ENCODE peak calls at places on chromosomes 1 and 21, in four cellular contexts. F is bronchial epithelial cell, D is lower lobe of right lung, B is heart left ventricle. N is an unnamed sample.

GRCh38 chr1:186008920-186009737 is 274.9 kb downstream of the HMCN1 start:
- DNase-seq in F (peak; percentile 30), B (peak; percentile 12), D (no peak), N (no peak)

GRCh38 chr1:47693115-47693514 is 255.3 kb downstream of the FOXD2 start:
- DNase-seq in D (no peak), F (no peak), B (no peak), N (no peak)

GRCh38 chr1:180994262-180994661 is 28.4 kb downstream of the STX6 start:
- DNase-seq in D (no peak), B (no peak), F (no peak), N (no peak)

GRCh38 chr1:56060901-56061300 is 518.5 kb downstream of the PLPP3 start:
- DNase-seq in B (no peak), D (no peak), F (no peak), N (no peak)

GRCh38 chr1:179437171-179437570 is 71.4 kb downstream of the AXDND1 start:
- DNase-seq in F (no peak), B (no peak), D (no peak), N (no peak)

GRCh38 chr1:165854101-165854845 is 26.9 kb downstream of the UCK2 start:
- DNase-seq in F (peak; percentile 76), D (no peak), B (peak; percentile 16), N (no peak)

GRCh38 chr1:226309398-226310122 is 596 bp upstream of the LIN9 start:
- DNase-seq in D (peak; percentile 46), F (no peak), B (peak; percentile 17), N (no peak)

GRCh38 chr1:226017070-226017469 is 17.9 kb upstream of the SDE2 start:
- DNase-seq in D (no peak), F (no peak), B (no peak), N (no peak)

GRCh38 chr1:41537788-41538351 is 53.4 kb upstream of the EDN2 start:
- DNase-seq in B (peak; percentile 68), D (peak; percentile 50), F (peak; percentile 8), N (peak; percentile 53)

GRCh38 chr1:17012775-17013501 is 1.2 kb upstream of the ATP13A2 start:
- DNase-seq in B (no peak), D (peak; percentile 20), F (no peak), N (no peak)

GRCh38 chr21:46060596-46061061 is 37.3 kb upstream of the COL6A2 start:
- DNase-seq in D (peak; percentile 49), B (peak; percentile 88), F (no peak), N (peak; percentile 58)

GRCh38 chr1:156115514-156116374 is 1.2 kb downstream of the LMNA start:
- DNase-seq in F (peak; percentile 45), B (peak; percentile 71), D (peak; percentile 79), N (peak; percentile 78)

GRCh38 chr1:47205918-47206317 is 16.1 kb upstream of the PDZK1IP1 start:
- DNase-seq in B (no peak), D (no peak), F (no peak), N (no peak)

GRCh38 chr1:168390261-168390660 is 109.6 kb downstream of the TBX19 start:
- DNase-seq in F (peak; percentile 49), B (no peak), D (no peak), N (no peak)

GRCh38 chr1:204419064-204419403 is 7.4 kb upstream of the PPP1R15B start:
- DNase-seq in F (peak; percentile 68), D (no peak), B (no peak), N (no peak)

GRCh38 chr1:205488074-205488723 is 16.3 kb upstream of the CDK18 start:
- DNase-seq in D (no peak), F (peak; percentile 53), B (peak; percentile 60), N (no peak)

GRCh38 chr1:54973205-54973921 is 7.1 kb upstream of the TMEM61 start:
- DNase-seq in F (peak; percentile 41), D (no peak), B (peak; percentile 22), N (peak; percentile 37)

GRCh38 chr21:31665397-31665796 is 5.9 kb downstream of the SOD1 start:
- DNase-seq in F (no peak), B (no peak), D (no peak), N (no peak)

GRCh38 chr1:230581446-230582079 is 60.7 kb upstream of the COG2 start:
- DNase-seq in D (no peak), F (no peak), B (no peak), N (no peak)

GRCh38 chr1:34292472-34292871 is 115.8 kb downstream of the C1orf94 start:
- DNase-seq in D (no peak), F (no peak), B (no peak), N (no peak)

GRCh38 chr1:60280256-60280655 is 206.7 kb upstream of the C1orf87 start:
- DNase-seq in D (no peak), F (no peak), B (no peak), N (no peak)

GRCh38 chr1:21586926-21587601 is 77.8 kb downstream of the ALPL start:
- DNase-seq in F (peak; percentile 73), D (peak; percentile 84), B (peak; percentile 67), N (peak; percentile 39)

GRCh38 chr1:215056584-215056983 is 26.0 kb upstream of the KCNK2 start:
- DNase-seq in B (no peak), F (peak; percentile 45), D (no peak), N (no peak)

GRCh38 chr1:10471411-10472219 is 714 bp downstream of the DFFA start:
- DNase-seq in F (peak; percentile 37), B (no peak), D (no peak), N (no peak)

GRCh38 chr1:236774926-236775325 is 20.2 kb upstream of the MTR start:
- DNase-seq in F (peak; percentile 49), B (no peak), D (no peak), N (no peak)

GRCh38 chr1:23543707-23544443 is 12.8 kb upstream of the E2F2 start:
- DNase-seq in D (no peak), F (peak; percentile 75), B (no peak), N (no peak)

GRCh38 chr1:154833841-154834240 is 36.2 kb downstream of the KCNN3 start:
- DNase-seq in B (no peak), D (no peak), F (no peak), N (no peak)

GRCh38 chr1:46611691-46612221 is 4.9 kb downstream of the MOB3C start:
- DNase-seq in F (peak; percentile 99), B (no peak), D (no peak), N (no peak)

GRCh38 chr1:109789771-109790170 is 26.0 kb upstream of the EPS8L3 start:
- DNase-seq in B (peak; percentile 2), D (peak; percentile 36), F (no peak), N (no peak)

GRCh38 chr1:218546314-218546713 is 201.2 kb downstream of the TGFB2 start:
- DNase-seq in F (no peak), D (no peak), B (no peak), N (no peak)

GRCh38 chr1:154877370-154877974 is 7.4 kb upstream of the KCNN3 start:
- DNase-seq in B (no peak), D (no peak), F (peak; percentile 48), N (no peak)

GRCh38 chr1:62233926-62234450 is 39.3 kb downstream of the L1TD1 start:
- DNase-seq in F (no peak), D (no peak), B (no peak), N (no peak)

GRCh38 chr1:5120559-5120958 is 466.1 kb downstream of the AJAP1 start:
- DNase-seq in D (no peak), B (no peak), F (no peak), N (no peak)

GRCh38 chr1:154884868-154885706 is 15.0 kb upstream of the KCNN3 start:
- DNase-seq in B (no peak), F (no peak), D (no peak), N (no peak)

GRCh38 chr1:147539122-147539575 is 2.2 kb upstream of the BCL9 start:
- DNase-seq in F (peak; percentile 92), B (peak; percentile 18), D (no peak), N (no peak)

GRCh38 chr1:203379831-203380230 is 28.9 kb upstream of the FMOD start:
- DNase-seq in D (no peak), B (no peak), F (no peak), N (no peak)

GRCh38 chr21:39021475-39021832 is 161.8 kb downstream of the PSMG1 start:
- DNase-seq in D (no peak), B (no peak), F (no peak), N (peak; percentile 31)

GRCh38 chr1:231778009-231778719 is 151.6 kb downstream of the DISC1 start:
- DNase-seq in D (peak; percentile 56), B (peak; percentile 49), F (peak; percentile 63), N (peak; percentile 52)

GRCh38 chr1:244054924-244055263 is 3.8 kb downstream of the ZBTB18 start:
- DNase-seq in D (no peak), F (no peak), B (no peak), N (no peak)
- H3K4me3 ChIP-seq in D (no peak overlapping the region), F (no peak overlapping the region), B (no peak overlapping the region), N (no peak overlapping the region)

GRCh38 chr1:18302788-18303413 is 177.8 kb upstream of the KLHDC7A start:
- DNase-seq in F (no peak), D (no peak), B (no peak), N (no peak)
- TF ChIP-seq CTCF in F (no peak), D (peak; percentile 14), B (peak; percentile 11), N (no peak)

DNA sequence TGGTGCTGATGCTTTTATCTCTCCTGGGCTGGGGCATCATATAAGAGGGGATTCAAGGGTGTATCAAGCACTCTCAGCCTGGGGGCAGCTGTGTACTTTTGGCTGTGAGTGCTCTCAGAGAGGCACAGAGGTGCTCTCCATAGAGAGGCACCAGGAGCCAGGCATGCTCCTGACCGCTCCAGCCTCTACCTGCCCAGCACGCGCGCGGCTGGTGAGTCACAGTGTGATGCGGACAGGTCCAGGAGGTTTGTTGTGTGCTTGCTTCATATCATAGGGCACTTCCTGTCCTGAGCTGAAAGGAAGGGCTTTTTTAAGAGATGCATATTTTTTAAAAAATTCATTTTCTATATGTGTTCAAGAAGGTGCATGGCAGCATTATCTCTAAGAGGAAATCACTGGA is 93.6 kb upstream of the BCAR3 start:
- DNase-seq in D (peak; percentile 69), F (peak; percentile 85), B (no peak), N (no peak)
- H3K4me3 ChIP-seq in D (no peak overlapping the region), F (peak overlapping the region; percentile 19), B (no peak overlapping the region), N (no peak overlapping the region)

GRCh38 chr21:26844258-26845065 is 747 bp downstream of the ADAMTS1 start:
- DNase-seq in B (peak; percentile 76), D (peak; percentile 57), F (no peak), N (peak; percentile 53)

GRCh38 chr21:26843912-26844257 is 1.3 kb downstream of the ADAMTS1 start:
- DNase-seq in F (peak; percentile 25), D (no peak), B (peak; percentile 19), N (no peak)

GRCh38 chr21:26846036-26846931 is 1.1 kb upstream of the ADAMTS1 start:
- DNase-seq in B (peak; percentile 93), F (peak; percentile 49), D (peak; percentile 78), N (peak; percentile 60)

GRCh38 chr21:26845750-26846035 is 484 bp upstream of the ADAMTS1 start:
- DNase-seq in F (no peak), D (no peak), B (no peak), N (no peak)

DNA sequence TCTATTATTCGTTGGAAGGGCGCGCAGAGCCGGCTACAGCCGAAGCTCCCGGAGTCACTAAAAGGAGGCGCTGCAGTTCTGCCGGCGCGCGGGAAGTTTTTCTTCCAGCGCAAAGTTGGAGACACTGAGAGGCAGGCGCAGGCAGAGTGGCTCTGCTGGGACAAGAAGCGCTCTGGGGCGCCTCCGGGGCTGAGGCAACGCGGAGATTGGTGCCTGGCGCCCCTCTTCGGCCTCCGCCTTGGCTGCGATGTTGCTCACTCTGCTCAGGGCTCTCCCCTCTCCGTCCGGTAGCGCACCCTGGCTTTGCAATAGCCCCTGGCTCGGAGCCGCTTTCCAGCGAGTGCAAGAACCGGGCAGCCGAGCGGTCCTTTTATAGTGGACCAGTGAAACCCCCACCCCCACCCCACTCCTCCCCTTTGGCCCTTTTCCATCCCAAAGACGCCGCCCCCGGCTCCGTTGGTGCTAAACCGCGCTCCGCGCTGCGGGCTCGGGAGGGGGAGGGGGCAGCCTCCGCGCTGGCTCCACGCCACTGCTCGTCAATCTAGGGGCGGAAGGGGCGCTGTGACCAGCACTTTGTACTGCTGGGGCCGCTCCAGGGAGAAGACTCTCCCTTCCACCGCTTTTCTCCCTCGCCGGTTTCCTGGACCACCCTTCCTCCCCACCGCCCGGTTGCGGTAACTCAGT is at the start of gene ADAMTS1:
- DNase-seq in D (peak; percentile 82), B (peak; percentile 95), F (peak; percentile 47), N (peak; percentile 84)
- TF ChIP-seq CTCF in D (no peak), B (peak; percentile 14), F (no peak), N (no peak)